ENCODE peak calls at places on chromosomes 1 and 21, in seven cellular contexts. P is EL, O is omental fat pad, X is fibroblast of the aortic adventitia, I is cardiac fibroblast, W is A549, R is islet precursor cell. G is an unnamed sample.

GRCh38 chr1:31036749-31037500 is 28.6 kb downstream of the PUM1 start:
- DNase-seq in X (no peak), R (no peak), W (no peak), I (no peak), P (peak), O (no peak), G (no peak)

GRCh38 chr21:39004776-39005605 is 178.3 kb downstream of the PSMG1 start:
- DNase-seq in R (no peak), W (no peak), I (peak), X (peak), P (peak), O (no peak), G (no peak)

GRCh38 chr1:231016234-231016633 is 23.8 kb downstream of the FAM89A start:
- DNase-seq in P (no peak), I (no peak), R (no peak), W (no peak), O (no peak), X (no peak), G (no peak)

GRCh38 chr1:93631626-93632365 is 49.8 kb downstream of the BCAR3 start:
- DNase-seq in X (no peak), O (no peak), P (no peak), W (peak), R (no peak), I (no peak), G (no peak)

GRCh38 chr1:111140680-111140967 is 601 bp downstream of the CEPT1 start:
- DNase-seq in P (peak), O (no peak), I (peak), W (peak), X (peak), R (peak), G (no peak)

GRCh38 chr1:21907079-21907418 is 30.1 kb downstream of the HSPG2 start:
- DNase-seq in I (no peak), R (no peak), X (no peak), O (no peak), W (no peak), P (no peak), G (no peak)

GRCh38 chr1:204567067-204567466 is 50.9 kb downstream of the MDM4 start:
- DNase-seq in O (no peak), R (peak), W (no peak), I (no peak), P (no peak), X (no peak), G (no peak)

GRCh38 chr1:93702828-93703183 is 21.2 kb upstream of the BCAR3 start:
- DNase-seq in O (no peak), R (no peak), I (no peak), P (no peak), X (no peak), W (peak), G (no peak)

GRCh38 chr1:234295039-234295438 is 78.2 kb upstream of the COA6 start:
- DNase-seq in W (no peak), R (no peak), X (no peak), P (no peak), O (no peak), I (no peak), G (no peak)

GRCh38 chr1:201486158-201486557 is 17.2 kb upstream of the PHLDA3 start:
- DNase-seq in P (no peak), X (no peak), W (no peak), R (no peak), O (no peak), I (peak), G (no peak)

GRCh38 chr1:156648496-156648895 is 6.6 kb downstream of the BCAN start:
- DNase-seq in R (no peak), X (no peak), O (no peak), I (no peak), P (no peak), W (no peak), G (no peak)